ENCODE peak calls at places on chromosomes 4 and X, in six cellular contexts. O is H1, R is K562, W is GM12878, T is HepG2, E is HCT116. X is an unnamed sample.
A peak's percentile ranks its signal among the peaks of the same experiment; 100 is the strongest.

GRCh38 chr4:16056681-16057400 is 27.0 kb downstream of the PROM1 start:
- DNase-seq in O (no peak), R (no peak), W (no peak), T (no peak), E (no peak), X (no peak)

GRCh38 chrX:23784487-23785301 is 1.7 kb downstream of the SAT1 start:
- DNase-seq in O (no peak), R (peak; percentile 26), W (no peak), T (no peak), E (no peak), X (no peak)

GRCh38 chrX:128975716-128976115 is 547.6 kb downstream of the SMARCA1 start:
- DNase-seq in O (peak; percentile 83), R (peak; percentile 7), W (no peak), T (peak; percentile 23), E (no peak), X (peak; percentile 75)

GRCh38 chr4:76688737-76689078 is 209.2 kb downstream of the SOWAHB start:
- DNase-seq in O (no peak), R (no peak), W (no peak), T (no peak), E (no peak), X (no peak)

GRCh38 chr4:80240976-80241375 is 25.5 kb upstream of the FGF5 start:
- DNase-seq in O (no peak), R (no peak), W (peak; percentile 45), T (no peak), E (no peak), X (no peak)

GRCh38 chr4:38504396-38504715 is 159.6 kb upstream of the KLF3 start:
- DNase-seq in O (no peak), R (no peak), W (no peak), T (no peak), E (no peak), X (no peak)

GRCh38 chr4:98232202-98232601 is 29.0 kb upstream of the RAP1GDS1 start:
- DNase-seq in O (no peak), R (no peak), W (no peak), T (no peak), E (no peak), X (no peak)

GRCh38 chr4:182190306-182190705 is 52.9 kb upstream of the TENM3 start:
- DNase-seq in O (no peak), R (no peak), W (no peak), T (no peak), E (no peak), X (no peak)

GRCh38 chr4:38489924-38490639 is 173.9 kb upstream of the KLF3 start:
- DNase-seq in O (no peak), R (no peak), W (no peak), T (peak; percentile 28), E (no peak), X (no peak)

GRCh38 chr4:55733874-55734437 is 85.6 kb upstream of the EXOC1L start:
- DNase-seq in O (no peak), R (peak; percentile 53), W (no peak), T (peak; percentile 8), E (peak; percentile 83), X (no peak)

GRCh38 chrX:20796450-20796849 is 529.7 kb upstream of the RPS6KA3 start:
- DNase-seq in O (no peak), R (no peak), W (no peak), T (no peak), E (no peak), X (no peak)

GRCh38 chr4:156505341-156505955 is 466.2 kb downstream of the PDGFC start:
- DNase-seq in O (peak; percentile 52), R (no peak), W (no peak), T (no peak), E (no peak), X (peak; percentile 54)

GRCh38 chr4:3793545-3793944 is 27.4 kb downstream of the ADRA2C start:
- DNase-seq in O (no peak), R (no peak), W (no peak), T (no peak), E (no peak), X (no peak)

GRCh38 chr4:175373031-175373430 is 439.0 kb downstream of the GPM6A start:
- DNase-seq in O (no peak), R (no peak), W (no peak), T (no peak), E (no peak), X (no peak)

GRCh38 chr4:151110236-151110635 is 10.8 kb downstream of the RPS3A start:
- DNase-seq in O (no peak), R (no peak), W (no peak), T (no peak), E (no peak), X (no peak)

GRCh38 chr4:151117371-151117962 is 18.0 kb downstream of the RPS3A start:
- DNase-seq in O (peak; percentile 78), R (peak; percentile 58), W (no peak), T (peak; percentile 78), E (peak; percentile 37), X (peak; percentile 65)

GRCh38 chr4:151114986-151115385 is 15.6 kb downstream of the RPS3A start:
- DNase-seq in O (no peak), R (no peak), W (no peak), T (no peak), E (no peak), X (no peak)

DNA sequence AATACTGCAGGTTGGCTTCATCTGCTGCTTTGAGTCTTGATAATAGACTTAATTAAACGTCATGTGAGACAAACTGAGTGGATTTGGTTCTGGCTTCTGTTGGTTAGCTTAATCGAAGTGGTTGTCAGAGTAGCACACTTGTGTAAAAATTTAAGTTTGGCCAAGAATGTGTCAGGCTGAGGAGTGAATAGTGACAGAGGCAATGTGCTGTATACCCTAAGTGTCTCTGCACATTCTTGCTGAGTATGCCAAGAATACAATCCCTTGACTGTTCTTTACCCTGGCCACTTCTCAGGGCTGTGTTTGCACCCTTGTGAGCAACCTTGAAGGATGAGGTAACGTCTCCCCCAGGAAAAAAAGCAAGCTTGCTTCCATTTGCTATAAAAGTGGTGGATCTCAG is 14.9 kb downstream of the RPS3A start:
- DNase-seq in O (no peak), R (no peak), W (no peak), T (no peak), E (no peak), X (no peak)
- TF ChIP-seq ATF3 in O (no peak), R (no peak), W (no peak), T (no peak), E (no peak), X (no peak)

GRCh38 chrX:40866878-40867277 is 131.5 kb upstream of the MED14 start:
- DNase-seq in O (no peak), R (no peak), W (no peak), T (no peak), E (no peak), X (no peak)

GRCh38 chrX:40867352-40867751 is 132.0 kb upstream of the MED14 start:
- DNase-seq in O (no peak), R (no peak), W (no peak), T (peak; percentile 57), E (peak; percentile 8), X (no peak)

GRCh38 chrX:40864972-40865371 is 129.6 kb upstream of the MED14 start:
- DNase-seq in O (no peak), R (no peak), W (no peak), T (no peak), E (no peak), X (no peak)

GRCh38 chrX:40871385-40872082 is 136.2 kb upstream of the MED14 start:
- DNase-seq in O (no peak), R (no peak), W (peak; percentile 87), T (no peak), E (no peak), X (no peak)

GRCh38 chrX:40868868-40869267 is 133.5 kb upstream of the MED14 start:
- DNase-seq in O (no peak), R (no peak), W (no peak), T (no peak), E (no peak), X (no peak)
- TF ChIP-seq ATF3 in O (no peak), R (no peak), W (no peak), T (no peak), E (no peak), X (no peak)

GRCh38 chr4:185881427-185881826 is 69.4 kb upstream of the SORBS2 start:
- DNase-seq in O (no peak), R (no peak), W (no peak), T (no peak), E (no peak), X (no peak)
- TF ChIP-seq ATF3 in O (no peak), R (no peak), W (no peak), T (no peak), E (no peak), X (no peak)

DNA sequence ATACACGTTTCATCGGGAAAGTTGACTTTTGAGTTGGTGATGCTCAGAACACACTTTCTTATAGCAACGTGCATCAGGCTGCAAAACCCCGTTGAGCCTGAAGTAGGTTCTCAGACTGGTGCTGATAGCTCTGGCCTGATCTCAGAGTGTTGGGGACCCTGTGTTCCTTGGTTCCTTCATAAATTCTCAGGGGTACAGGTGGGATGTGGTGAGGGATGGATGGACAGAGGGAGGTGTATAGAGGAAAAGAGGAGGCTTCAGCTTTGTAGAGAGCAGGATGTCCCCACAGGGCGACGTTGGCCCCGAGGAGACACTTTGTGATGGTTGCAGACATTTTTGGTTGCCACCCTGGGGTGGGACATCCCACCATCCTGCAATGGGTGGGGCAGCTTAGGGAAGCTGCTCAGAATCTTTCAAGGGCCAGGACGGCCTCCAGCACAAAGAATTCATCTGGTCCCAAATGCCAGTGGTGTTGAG is 2.5 kb downstream of the CD99 start:
- DNase-seq in O (no peak), R (no peak), W (no peak), T (no peak), E (no peak), X (no peak)
- TF ChIP-seq ATF3 in O (no peak), R (no peak), W (no peak), T (no peak), E (no peak), X (no peak)

GRCh38 chr4:152352645-152353116 is 183.2 kb downstream of the FBXW7 start:
- DNase-seq in O (no peak), R (no peak), W (peak; percentile 59), T (peak; percentile 46), E (peak; percentile 81), X (no peak)
- TF ChIP-seq ATF3 in O (no peak), R (no peak), W (no peak), T (no peak), E (no peak), X (no peak)

GRCh38 chr4:36215627-36216026 is 28.7 kb downstream of the ARAP2 start:
- DNase-seq in O (no peak), R (no peak), W (no peak), T (no peak), E (no peak), X (no peak)

GRCh38 chr4:36213956-36214355 is 30.4 kb downstream of the ARAP2 start:
- DNase-seq in O (no peak), R (no peak), W (no peak), T (no peak), E (no peak), X (no peak)

GRCh38 chr4:36220776-36221175 is 23.5 kb downstream of the ARAP2 start:
- DNase-seq in O (no peak), R (no peak), W (no peak), T (no peak), E (no peak), X (no peak)

GRCh38 chr4:36214735-36215485 is 29.4 kb downstream of the ARAP2 start:
- DNase-seq in O (no peak), R (no peak), W (no peak), T (no peak), E (no peak), X (no peak)

DNA sequence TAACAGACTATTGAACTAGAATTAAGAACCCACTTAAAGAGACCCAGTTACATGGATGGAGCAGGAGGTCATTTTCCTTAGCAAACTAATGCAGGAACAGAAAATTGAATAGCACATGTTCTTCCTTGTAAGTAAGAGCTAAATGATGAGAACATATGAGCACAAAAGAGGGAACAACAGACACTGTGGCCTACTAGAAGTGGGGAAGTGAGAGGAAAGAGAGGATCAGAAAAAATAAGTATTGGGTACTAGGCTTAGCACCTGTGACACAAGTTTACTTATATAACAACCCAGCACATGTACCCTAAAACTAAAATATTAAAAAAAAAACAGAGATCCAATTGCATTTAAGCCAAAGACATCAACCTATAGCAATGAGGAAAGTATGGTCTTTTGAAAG is 26.2 kb downstream of the ARAP2 start:
- DNase-seq in O (no peak), R (no peak), W (no peak), T (no peak), E (no peak), X (no peak)
- TF ChIP-seq ATF3 in O (no peak), R (no peak), W (no peak), T (no peak), E (no peak), X (no peak)

X was measured in WTC11.